ENCODE peak calls at places on chromosome 1, in four cellular contexts. One of them, this sample, is unnamed.

GRCh38 chr1:12616709-12617373 is 1.2 kb downstream of the DHRS3 start:
- DNase-seq in endodermal cell: peak; percentile 68
- DNase-seq in ovary: peak; percentile 70
- DNase-seq in RWPE2: no peak
- DNase-seq in this sample: peak; percentile 56

GRCh38 chr1:113138778-113139177 is 65.8 kb downstream of the LRIG2 start:
- DNase-seq in endodermal cell: no peak
- DNase-seq in ovary: no peak
- DNase-seq in RWPE2: no peak
- DNase-seq in this sample: no peak

GRCh38 chr1:5001466-5001865 is 347.1 kb downstream of the AJAP1 start:
- DNase-seq in endodermal cell: peak; percentile 82
- DNase-seq in ovary: no peak
- DNase-seq in RWPE2: no peak
- DNase-seq in this sample: no peak

GRCh38 chr1:208837242-208837641 is 593.1 kb upstream of the PLXNA2 start:
- DNase-seq in endodermal cell: no peak
- DNase-seq in ovary: no peak
- DNase-seq in RWPE2: no peak
- DNase-seq in this sample: no peak

GRCh38 chr1:54342306-54342705 is 63.9 kb downstream of the SSBP3 start:
- DNase-seq in endodermal cell: peak; percentile 74
- DNase-seq in ovary: no peak
- DNase-seq in RWPE2: no peak
- DNase-seq in this sample: no peak

GRCh38 chr1:230058619-230059018 is 8.4 kb upstream of the GALNT2 start:
- DNase-seq in endodermal cell: no peak
- DNase-seq in ovary: no peak
- DNase-seq in RWPE2: no peak
- DNase-seq in this sample: no peak

GRCh38 chr1:210591214-210591613 is 262.5 kb downstream of the HHAT start:
- DNase-seq in endodermal cell: no peak
- DNase-seq in ovary: no peak
- DNase-seq in RWPE2: no peak
- DNase-seq in this sample: no peak

GRCh38 chr1:119771016-119771415 is 2.3 kb upstream of the HMGCS2 start:
- DNase-seq in endodermal cell: peak; percentile 66
- DNase-seq in ovary: no peak
- DNase-seq in RWPE2: no peak
- DNase-seq in this sample: peak; percentile 30

GRCh38 chr1:79976287-79976686 is 969.8 kb upstream of the ADGRL4 start:
- DNase-seq in endodermal cell: no peak
- DNase-seq in ovary: no peak
- DNase-seq in RWPE2: no peak
- DNase-seq in this sample: no peak

GRCh38 chr1:58870298-58870676 is 86.4 kb upstream of the JUN start:
- DNase-seq in endodermal cell: no peak
- DNase-seq in ovary: no peak
- DNase-seq in RWPE2: no peak
- DNase-seq in this sample: no peak

GRCh38 chr1:162091681-162092524 is 22.4 kb downstream of the NOS1AP start:
- DNase-seq in endodermal cell: peak; percentile 77
- DNase-seq in ovary: no peak
- DNase-seq in RWPE2: no peak
- DNase-seq in this sample: no peak

GRCh38 chr1:23370744-23371710 is 1.4 kb upstream of the ZNF436 start:
- DNase-seq in endodermal cell: peak; percentile 94
- DNase-seq in ovary: peak; percentile 56
- DNase-seq in RWPE2: no peak
- DNase-seq in this sample: no peak

GRCh38 chr1:235671992-235672391 is 22.4 kb upstream of the GNG4 start:
- DNase-seq in endodermal cell: no peak
- DNase-seq in ovary: no peak
- DNase-seq in RWPE2: no peak
- DNase-seq in this sample: no peak

GRCh38 chr1:152440635-152441471 is 26.8 kb upstream of the CRNN start:
- DNase-seq in endodermal cell: peak; percentile 79
- DNase-seq in ovary: peak; percentile 45
- DNase-seq in RWPE2: no peak
- DNase-seq in this sample: peak; percentile 73

GRCh38 chr1:44380666-44381177 is 24.3 kb upstream of the RNF220 start:
- DNase-seq in endodermal cell: no peak
- DNase-seq in ovary: no peak
- DNase-seq in RWPE2: no peak
- DNase-seq in this sample: no peak

GRCh38 chr1:40919475-40920011 is 57.4 kb upstream of the CITED4 start:
- DNase-seq in endodermal cell: no peak
- DNase-seq in ovary: no peak
- DNase-seq in RWPE2: no peak
- DNase-seq in this sample: no peak

GRCh38 chr1:154714638-154715037 is 106.7 kb upstream of the ADAR start:
- DNase-seq in endodermal cell: no peak
- DNase-seq in ovary: no peak
- DNase-seq in RWPE2: no peak
- DNase-seq in this sample: no peak

GRCh38 chr1:229266269-229266668 is 4.6 kb upstream of the RAB4A start:
- DNase-seq in endodermal cell: no peak
- DNase-seq in ovary: no peak
- DNase-seq in RWPE2: no peak
- DNase-seq in this sample: no peak

GRCh38 chr1:33049381-33049780 is 12.7 kb upstream of the AK2 start:
- DNase-seq in endodermal cell: no peak
- DNase-seq in ovary: no peak
- DNase-seq in RWPE2: no peak
- DNase-seq in this sample: no peak
- H3K27ac ChIP-seq in endodermal cell: no peak overlapping the region
- H3K27ac ChIP-seq in ovary: no peak overlapping the region
- H3K27ac ChIP-seq in RWPE2: peak overlapping the region; percentile 68
- H3K27ac ChIP-seq in this sample: no peak overlapping the region

GRCh38 chr1:31796707-31797106 is 19.1 kb downstream of the SPOCD1 start:
- DNase-seq in endodermal cell: no peak
- DNase-seq in ovary: no peak
- DNase-seq in RWPE2: no peak
- DNase-seq in this sample: no peak

GRCh38 chr1:31798433-31799195 is 17.2 kb downstream of the SPOCD1 start:
- DNase-seq in endodermal cell: no peak
- DNase-seq in ovary: no peak
- DNase-seq in RWPE2: peak; percentile 78
- DNase-seq in this sample: no peak

GRCh38 chr1:31799196-31799894 is 16.5 kb downstream of the SPOCD1 start:
- DNase-seq in endodermal cell: peak; percentile 57
- DNase-seq in ovary: no peak
- DNase-seq in RWPE2: peak; percentile 35
- DNase-seq in this sample: no peak

GRCh38 chr1:31797216-31797615 is 18.6 kb downstream of the SPOCD1 start:
- DNase-seq in endodermal cell: no peak
- DNase-seq in ovary: no peak
- DNase-seq in RWPE2: no peak
- DNase-seq in this sample: no peak

DNA sequence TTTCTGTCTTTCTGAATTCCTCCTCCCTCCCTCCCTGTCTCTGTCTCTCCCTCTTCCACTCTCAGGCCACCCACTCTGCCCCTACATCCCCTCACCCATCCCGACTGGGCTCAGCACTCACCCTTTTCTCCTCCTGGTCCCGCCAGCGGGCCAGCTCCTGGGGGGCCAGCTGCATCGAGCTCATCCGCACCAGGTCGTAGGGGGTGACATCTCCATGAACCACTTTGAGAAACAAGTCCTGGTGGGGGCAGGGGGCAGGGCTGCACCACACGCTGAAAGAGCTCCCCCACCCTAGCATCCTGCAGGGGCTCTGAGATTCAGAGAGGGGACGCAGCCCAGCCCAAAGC is 17.8 kb downstream of the SPOCD1 start:
- DNase-seq in endodermal cell: no peak
- DNase-seq in ovary: no peak
- DNase-seq in RWPE2: peak; percentile 54
- DNase-seq in this sample: no peak
- H3K36me3 ChIP-seq in endodermal cell: no peaks in the 10 kb centered on the region
- H3K36me3 ChIP-seq in ovary: no peaks in the 10 kb centered on the region
- H3K36me3 ChIP-seq in RWPE2: no peaks in the 10 kb centered on the region
- H3K36me3 ChIP-seq in this sample: no peaks in the 10 kb centered on the region

DNA sequence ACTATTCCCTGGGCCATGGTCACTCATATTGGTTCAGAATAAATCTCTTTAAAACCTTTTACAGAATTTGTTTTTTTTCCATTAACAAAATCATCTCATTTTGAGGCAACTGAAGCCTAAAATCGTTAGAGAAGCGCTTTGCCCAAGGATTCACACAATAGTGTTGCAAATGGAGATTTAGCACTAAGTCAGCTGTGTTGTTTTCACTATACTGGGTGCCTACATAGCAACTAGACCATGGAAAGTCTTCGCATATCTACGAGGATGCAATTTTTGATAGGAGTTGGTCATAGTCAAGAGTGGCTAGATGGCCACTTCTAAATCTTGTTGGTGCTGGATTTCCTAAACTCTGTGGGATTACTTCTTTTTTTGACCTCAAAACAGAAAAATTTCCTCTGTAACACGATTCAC is 530 bp upstream of the TIPRL start:
- DNase-seq in endodermal cell: no peak
- DNase-seq in ovary: no peak
- DNase-seq in RWPE2: no peak
- DNase-seq in this sample: no peak
- H3K27ac ChIP-seq in endodermal cell: peak overlapping the region; percentile 21
- H3K27ac ChIP-seq in ovary: peak overlapping the region; percentile 79
- H3K27ac ChIP-seq in RWPE2: peak overlapping the region; percentile 69
- H3K27ac ChIP-seq in this sample: peak overlapping the region; percentile 96

GRCh38 chr1:171379846-171380245 is 65.9 kb downstream of the FMO4 start:
- DNase-seq in endodermal cell: no peak
- DNase-seq in ovary: no peak
- DNase-seq in RWPE2: no peak
- DNase-seq in this sample: no peak
- H3K36me3 ChIP-seq in endodermal cell: no peaks in the 10 kb centered on the region
- H3K36me3 ChIP-seq in ovary: no peaks in the 10 kb centered on the region
- H3K36me3 ChIP-seq in RWPE2: no peaks in the 10 kb centered on the region
- H3K36me3 ChIP-seq in this sample: no peaks in the 10 kb centered on the region

DNA sequence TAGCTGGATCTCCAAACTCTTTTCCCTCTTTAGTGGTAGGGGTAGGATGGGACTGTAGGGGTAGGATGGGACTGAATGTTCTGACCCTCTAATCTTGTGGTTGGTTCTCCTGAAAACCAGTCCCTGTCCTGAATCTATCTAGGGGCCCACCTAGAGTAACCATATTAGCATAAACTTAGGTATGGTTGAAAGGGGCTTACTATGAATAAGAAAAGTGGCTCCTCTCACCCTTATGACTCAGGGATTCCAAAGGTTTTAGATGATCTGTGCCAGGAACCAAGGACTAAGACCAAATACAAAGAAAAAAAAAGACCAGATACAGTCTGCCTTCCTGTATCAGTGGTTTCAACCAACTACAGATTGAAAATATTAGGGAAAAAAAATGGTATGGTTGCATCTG is 28.9 kb downstream of the RNF2 start:
- DNase-seq in endodermal cell: no peak
- DNase-seq in ovary: no peak
- DNase-seq in RWPE2: no peak
- DNase-seq in this sample: no peak
- H3K27ac ChIP-seq in endodermal cell: no peak overlapping the region
- H3K27ac ChIP-seq in ovary: no peak overlapping the region
- H3K27ac ChIP-seq in RWPE2: no peak overlapping the region
- H3K27ac ChIP-seq in this sample: no peak overlapping the region